ENCODE peak calls at places on chromosomes 6 and 20, in eight cellular contexts. Y is lower leg skin; B is erythroblast; E is iris pigment epithelial cell; M is choroid plexus epithelial cell; A is activated CD8-positive, alpha-beta T cell treated with anti-CD3 and anti-CD28 coated beads, Interleukin-2, amount 10 ng/mL, durations not matched to agents 7 days and 5 days; P is aorta; D is NAMALWA. N is an unnamed sample.
A peak's percentile ranks its signal among the peaks of the same experiment; 100 is the strongest.

GRCh38 chr6:147567141-147567805 is 58.8 kb downstream of the SAMD5 start:
- DNase-seq in Y (no peak), A (no peak), M (peak; percentile 13), E (peak; percentile 28), D (peak; percentile 57), P (no peak), B (no peak), N (peak; percentile 35)

GRCh38 chr6:116945809-116946208 is 68.8 kb downstream of the RFX6 start:
- DNase-seq in A (no peak), Y (no peak), E (no peak), D (no peak), P (no peak), B (no peak), M (peak; percentile 10), N (no peak)

GRCh38 chr6:158654960-158655485 is 5.2 kb downstream of the SYTL3 start:
- DNase-seq in B (no peak), E (peak; percentile 76), P (no peak), D (no peak), A (no peak), M (peak; percentile 72), Y (peak; percentile 70), N (peak; percentile 78)

GRCh38 chr6:148069256-148069655 is 273.4 kb upstream of the SASH1 start:
- DNase-seq in Y (no peak), M (no peak), A (no peak), E (no peak), D (no peak), P (no peak), B (no peak), N (no peak)

GRCh38 chr6:66533921-66534404 is 826.9 kb upstream of the EYS start:
- DNase-seq in Y (no peak), D (no peak), E (no peak), B (no peak), M (no peak), A (no peak), P (no peak), N (no peak)

GRCh38 chr6:107800564-107801164 is 23.4 kb downstream of the SCML4 start:
- DNase-seq in E (no peak), D (no peak), M (peak; percentile 41), A (peak; percentile 20), Y (no peak), B (no peak), P (no peak), N (no peak)

GRCh38 chr6:57822896-57823358 is 505.5 kb downstream of the PRIM2 start:
- DNase-seq in E (peak; percentile 87), M (peak; percentile 45), B (no peak), D (no peak), Y (no peak), A (no peak), P (no peak), N (no peak)

GRCh38 chr6:55276745-55277627 is 50.3 kb upstream of the GFRAL start:
- DNase-seq in P (no peak), B (peak; percentile 32), E (peak; percentile 73), Y (no peak), M (peak; percentile 90), A (peak; percentile 21), D (peak; percentile 63), N (peak; percentile 83)

GRCh38 chr20:57025666-57026065 is 240.8 kb downstream of the BMP7 start:
- DNase-seq in E (no peak), A (no peak), D (no peak), B (no peak), M (no peak), P (no peak), Y (no peak), N (no peak)

GRCh38 chr6:56863366-56863765 is 91.5 kb upstream of the BEND6 start:
- DNase-seq in B (no peak), Y (no peak), M (peak; percentile 90), P (no peak), E (peak; percentile 81), D (no peak), A (no peak), N (peak; percentile 62)

GRCh38 chr20:24102749-24103148 is 114.2 kb upstream of the GGTLC1 start:
- DNase-seq in M (peak; percentile 28), B (no peak), E (peak; percentile 18), P (no peak), A (no peak), Y (no peak), D (no peak), N (peak; percentile 40)

GRCh38 chr6:10736721-10737120 is 10.9 kb upstream of the TMEM14B start:
- DNase-seq in A (no peak), D (no peak), P (no peak), M (no peak), E (no peak), B (no peak), Y (no peak), N (no peak)

GRCh38 chr6:122789078-122789861 is at the start of gene SMPDL3A:
- DNase-seq in P (peak; percentile 83), D (peak; percentile 64), A (peak; percentile 27), B (peak; percentile 32), M (peak; percentile 99), Y (peak; percentile 93), E (peak; percentile 97), N (peak; percentile 86)

GRCh38 chr6:119446623-119447008 is 97.1 kb upstream of the MAN1A1 start:
- DNase-seq in Y (no peak), P (peak; percentile 54), A (no peak), B (no peak), M (peak; percentile 94), E (peak; percentile 73), D (no peak), N (peak; percentile 86)

GRCh38 chr6:33392168-33392947 is 735 bp downstream of the KIFC1 start:
- DNase-seq in B (peak; percentile 67), P (no peak), E (peak; percentile 55), Y (no peak), D (peak; percentile 60), A (peak; percentile 40), M (no peak), N (peak; percentile 57)

GRCh38 chr20:48128436-48128835 is 343.2 kb upstream of the SULF2 start:
- DNase-seq in Y (no peak), E (no peak), B (no peak), P (no peak), A (no peak), D (no peak), M (no peak), N (no peak)

GRCh38 chr6:107046316-107046715 is 18.3 kb downstream of the MTRES1 start:
- DNase-seq in E (peak; percentile 53), Y (no peak), P (no peak), D (no peak), A (no peak), M (peak; percentile 51), B (no peak), N (peak; percentile 19)

GRCh38 chr6:3755637-3756515 is 4.4 kb upstream of the PXDC1 start:
- DNase-seq in Y (peak; percentile 42), P (no peak), M (no peak), D (no peak), B (no peak), E (no peak), A (no peak), N (no peak)

GRCh38 chr6:14553515-14553914 is 435.9 kb downstream of the CD83 start:
- DNase-seq in D (no peak), E (no peak), M (no peak), Y (no peak), P (no peak), B (no peak), A (no peak), N (no peak)

N was measured in adipocyte.